ENCODE peak calls at places on chromosomes 16 and 17, in eight cellular contexts. J is AG09309, L is stomach, K is Peyer's patch, N is fibroblast of mammary gland, F is HCT116, I is colonic mucosa, C is tibial nerve. E is an unnamed sample.

GRCh38 chr16:8958344-8958808 is 5.3 kb downstream of the USP7 start:
- DNase-seq in C (no peak), I (peak; percentile 44), L (no peak), F (no peak), J (no peak), N (peak; percentile 73), K (no peak), E (no peak)

GRCh38 chr16:9906218-9906617 is 276.0 kb downstream of the GRIN2A start:
- DNase-seq in F (no peak), I (no peak), K (no peak), J (no peak), L (no peak), N (no peak), C (no peak), E (no peak)

GRCh38 chr16:46789499-46790414 is 41.2 kb downstream of the C16orf87 start:
- DNase-seq in I (peak; percentile 90), F (no peak), L (peak; percentile 82), C (peak; percentile 58), K (peak; percentile 89), N (peak; percentile 64), J (no peak), E (no peak)

GRCh38 chr16:87847785-87848675 is 21.3 kb downstream of the SLC7A5 start:
- DNase-seq in I (no peak), K (peak; percentile 66), L (peak; percentile 81), N (no peak), J (no peak), C (no peak), F (no peak), E (peak; percentile 86)

GRCh38 chr16:14007460-14007859 is 63.7 kb upstream of the MRTFB start:
- DNase-seq in I (no peak), C (no peak), K (no peak), N (peak; percentile 95), J (peak; percentile 59), L (no peak), F (no peak), E (no peak)

GRCh38 chr17:32100971-32101631 is 41.2 kb upstream of the RHOT1 start:
- DNase-seq in C (no peak), K (no peak), I (peak; percentile 71), J (no peak), L (peak; percentile 87), N (no peak), F (no peak), E (no peak)

GRCh38 chr16:80948886-80949502 is 57.7 kb downstream of the CMC2 start:
- DNase-seq in L (no peak), F (peak; percentile 31), J (no peak), I (peak; percentile 33), K (peak; percentile 66), C (peak; percentile 30), N (peak; percentile 59), E (no peak)

GRCh38 chr17:43740541-43740940 is 18.1 kb downstream of the SOST start:
- DNase-seq in C (no peak), L (no peak), J (no peak), F (no peak), N (peak; percentile 54), I (no peak), K (no peak), E (no peak)

GRCh38 chr17:42683407-42684031 is 1.2 kb downstream of the CNTNAP1 start:
- DNase-seq in K (no peak), N (peak; percentile 31), I (no peak), F (no peak), L (peak; percentile 63), C (no peak), J (no peak), E (no peak)

GRCh38 chr16:17072104-17072503 is 398.7 kb downstream of the XYLT1 start:
- DNase-seq in J (no peak), L (no peak), N (peak; percentile 25), I (no peak), C (no peak), F (no peak), K (no peak), E (no peak)

GRCh38 chr16:48561960-48562393 is 48.0 kb downstream of the N4BP1 start:
- DNase-seq in F (no peak), J (no peak), I (no peak), C (no peak), K (no peak), N (peak; percentile 25), L (no peak), E (no peak)

GRCh38 chr16:65524997-65525396 is 403.1 kb upstream of the CDH11 start:
- DNase-seq in J (no peak), L (no peak), F (no peak), C (no peak), N (peak; percentile 56), K (no peak), I (no peak), E (peak; percentile 13)

GRCh38 chr16:85826686-85827247 is 27.3 kb downstream of the COX4I1 start:
- DNase-seq in J (no peak), I (no peak), K (peak; percentile 5), C (no peak), F (no peak), N (no peak), L (no peak), E (no peak)

GRCh38 chr16:85823328-85823920 is 23.9 kb downstream of the COX4I1 start:
- DNase-seq in N (no peak), J (no peak), C (no peak), I (no peak), L (no peak), F (no peak), K (no peak), E (no peak)

GRCh38 chr16:85824161-85825135 is 25.0 kb downstream of the COX4I1 start:
- DNase-seq in N (no peak), L (no peak), F (no peak), J (no peak), K (peak; percentile 31), C (no peak), I (no peak), E (no peak)

GRCh38 chr16:85828166-85828565 is 28.7 kb downstream of the COX4I1 start:
- DNase-seq in N (no peak), J (no peak), F (no peak), C (no peak), L (no peak), I (no peak), K (peak; percentile 39), E (no peak)

DNA sequence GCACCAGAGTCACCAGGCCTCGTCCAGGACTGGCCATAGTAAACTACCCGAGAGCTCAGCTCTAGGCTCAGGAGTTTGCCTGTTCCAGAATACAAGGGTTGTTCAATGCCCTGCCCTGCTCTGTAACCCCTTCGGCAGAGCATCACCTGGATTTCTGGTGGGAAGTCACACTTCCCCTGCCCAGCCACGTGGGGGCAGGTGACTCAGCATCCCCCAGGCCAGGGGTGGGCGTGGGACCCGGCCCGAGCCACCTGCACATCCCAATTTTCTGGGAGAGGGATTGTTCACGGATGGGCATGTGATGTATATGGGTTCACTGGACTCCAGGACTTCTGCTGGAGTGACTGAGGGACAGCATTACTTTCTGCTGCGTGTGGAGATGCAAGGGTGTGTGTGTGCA is 25.8 kb downstream of the COX4I1 start:
- DNase-seq in K (peak; percentile 22), N (no peak), F (no peak), I (no peak), L (no peak), J (no peak), C (no peak), E (no peak)
- TF ChIP-seq CTCF in K (no peak), N (no peak), F (peak; percentile 38), I (no peak), L (no peak), J (no peak), C (no peak), E (no peak)

GRCh38 chr16:74298104-74298503 is 1.5 kb downstream of the PSMD7 start:
- DNase-seq in K (no peak), J (no peak), L (no peak), C (no peak), F (no peak), I (no peak), N (no peak), E (no peak)
- H3K4me3 ChIP-seq in K (peak overlapping the region; percentile 74), J (peak overlapping the region; percentile 88), L (no peak overlapping the region), C (no peak overlapping the region), F (peak overlapping the region; percentile 97), I (peak overlapping the region; percentile 96), N (peak overlapping the region; percentile 95), E (peak overlapping the region; percentile 97)

GRCh38 chr17:13576661-13577526 is 24.8 kb downstream of the HS3ST3A1 start:
- DNase-seq in L (no peak), C (no peak), N (no peak), J (no peak), I (no peak), F (peak; percentile 19), K (no peak), E (no peak)
- TF ChIP-seq CTCF in L (no peak), C (no peak), N (no peak), J (peak; percentile 4), I (no peak), F (peak; percentile 20), K (no peak), E (no peak)

GRCh38 chr17:55264640-55265298 is at the start of gene HLF:
- DNase-seq in L (peak; percentile 81), I (peak; percentile 84), N (peak; percentile 58), F (peak; percentile 58), J (no peak), C (peak; percentile 66), K (peak; percentile 88), E (no peak)

GRCh38 chr17:55266958-55267688 is 2.4 kb downstream of the HLF start:
- DNase-seq in K (no peak), I (no peak), C (no peak), J (no peak), L (no peak), N (no peak), F (no peak), E (no peak)

GRCh38 chr17:55267777-55268648 is 3.3 kb downstream of the HLF start:
- DNase-seq in J (no peak), K (no peak), I (no peak), C (no peak), N (no peak), F (no peak), L (no peak), E (no peak)

GRCh38 chr17:55265434-55266021 is 768 bp downstream of the HLF start:
- DNase-seq in N (no peak), L (no peak), C (no peak), K (peak; percentile 59), I (no peak), J (no peak), F (no peak), E (no peak)

GRCh38 chr17:55266051-55266957 is 1.5 kb downstream of the HLF start:
- DNase-seq in F (no peak), K (no peak), I (no peak), J (no peak), L (no peak), C (no peak), N (no peak), E (no peak)
- H3K4me3 ChIP-seq in F (no peak overlapping the region), K (peak overlapping the region; percentile 67), I (peak overlapping the region; percentile 37), J (no peak overlapping the region), L (peak overlapping the region; percentile 56), C (peak overlapping the region; percentile 55), N (no peak overlapping the region), E (no peak overlapping the region)